ENCODE peak calls at places on chromosomes 3 and 15, in six cellular contexts. One of them, this sample, is unnamed. For H3K27me3 and H3K36me3, the result is how much of the 10 kb centered on the place peaks cover.

GRCh38 chr3:116020495-116020894 is 397.2 kb downstream of the GAP43 start:
- DNase-seq in fibroblast of lung: peak
- DNase-seq in brain microvascular endothelial cell: no peak
- DNase-seq in heart left ventricle: no peak
- DNase-seq in CD8-positive, alpha-beta memory T cell: no peak
- DNase-seq in CD8-positive, alpha-beta T cell: no peak
- DNase-seq in this sample: no peak

GRCh38 chr3:132317229-132317948 is at the start of gene ACP3:
- DNase-seq in CD8-positive, alpha-beta T cell: no peak
- DNase-seq in brain microvascular endothelial cell: peak
- DNase-seq in heart left ventricle: peak
- DNase-seq in fibroblast of lung: peak
- DNase-seq in CD8-positive, alpha-beta memory T cell: no peak
- DNase-seq in this sample: peak

GRCh38 chr15:77057072-77057471 is 13.8 kb downstream of the TSPAN3 start:
- DNase-seq in brain microvascular endothelial cell: no peak
- DNase-seq in CD8-positive, alpha-beta T cell: no peak
- DNase-seq in fibroblast of lung: no peak
- DNase-seq in CD8-positive, alpha-beta memory T cell: no peak
- DNase-seq in heart left ventricle: no peak
- DNase-seq in this sample: no peak

GRCh38 chr3:58496206-58496605 is 4.3 kb downstream of the KCTD6 start:
- DNase-seq in CD8-positive, alpha-beta memory T cell: no peak
- DNase-seq in CD8-positive, alpha-beta T cell: no peak
- DNase-seq in brain microvascular endothelial cell: no peak
- DNase-seq in fibroblast of lung: no peak
- DNase-seq in heart left ventricle: no peak
- DNase-seq in this sample: no peak

GRCh38 chr3:36124118-36124796 is 256.0 kb upstream of the STAC start:
- DNase-seq in heart left ventricle: no peak
- DNase-seq in brain microvascular endothelial cell: peak
- DNase-seq in CD8-positive, alpha-beta memory T cell: no peak
- DNase-seq in CD8-positive, alpha-beta T cell: no peak
- DNase-seq in fibroblast of lung: peak
- DNase-seq in this sample: peak

GRCh38 chr3:50201573-50202315 is 3.3 kb upstream of the SLC38A3 start:
- DNase-seq in CD8-positive, alpha-beta T cell: no peak
- DNase-seq in heart left ventricle: no peak
- DNase-seq in fibroblast of lung: no peak
- DNase-seq in CD8-positive, alpha-beta memory T cell: no peak
- DNase-seq in brain microvascular endothelial cell: no peak
- DNase-seq in this sample: no peak

GRCh38 chr15:52018244-52018643 is 775 bp upstream of the MAPK6 start:
- DNase-seq in CD8-positive, alpha-beta T cell: no peak
- DNase-seq in CD8-positive, alpha-beta memory T cell: no peak
- DNase-seq in brain microvascular endothelial cell: no peak
- DNase-seq in fibroblast of lung: peak
- DNase-seq in heart left ventricle: no peak
- DNase-seq in this sample: no peak

GRCh38 chr3:57923101-57923500 is 85.1 kb upstream of the FLNB start:
- DNase-seq in CD8-positive, alpha-beta memory T cell: no peak
- DNase-seq in heart left ventricle: no peak
- DNase-seq in CD8-positive, alpha-beta T cell: no peak
- DNase-seq in brain microvascular endothelial cell: no peak
- DNase-seq in fibroblast of lung: no peak
- DNase-seq in this sample: no peak

GRCh38 chr3:131535596-131535995 is 32.8 kb upstream of the MRPL3 start:
- DNase-seq in heart left ventricle: no peak
- DNase-seq in fibroblast of lung: peak
- DNase-seq in CD8-positive, alpha-beta T cell: no peak
- DNase-seq in CD8-positive, alpha-beta memory T cell: no peak
- DNase-seq in brain microvascular endothelial cell: no peak
- DNase-seq in this sample: peak

GRCh38 chr15:59797756-59798604 is 108.9 kb upstream of the BNIP2 start:
- DNase-seq in CD8-positive, alpha-beta T cell: no peak
- DNase-seq in heart left ventricle: no peak
- DNase-seq in CD8-positive, alpha-beta memory T cell: no peak
- DNase-seq in brain microvascular endothelial cell: no peak
- DNase-seq in fibroblast of lung: no peak
- DNase-seq in this sample: no peak

GRCh38 chr3:191331443-191331842 is 1.1 kb upstream of the UTS2B start:
- DNase-seq in fibroblast of lung: peak
- DNase-seq in brain microvascular endothelial cell: no peak
- DNase-seq in CD8-positive, alpha-beta T cell: no peak
- DNase-seq in heart left ventricle: no peak
- DNase-seq in CD8-positive, alpha-beta memory T cell: no peak
- DNase-seq in this sample: no peak

GRCh38 chr3:122576174-122576940 is 1.1 kb upstream of the PARP15 start:
- DNase-seq in heart left ventricle: no peak
- DNase-seq in CD8-positive, alpha-beta T cell: no peak
- DNase-seq in CD8-positive, alpha-beta memory T cell: no peak
- DNase-seq in brain microvascular endothelial cell: no peak
- DNase-seq in fibroblast of lung: no peak
- DNase-seq in this sample: no peak

GRCh38 chr3:50616003-50616769 is 765 bp upstream of the MAPKAPK3 start:
- DNase-seq in brain microvascular endothelial cell: peak
- DNase-seq in fibroblast of lung: peak
- DNase-seq in CD8-positive, alpha-beta memory T cell: peak
- DNase-seq in heart left ventricle: peak
- DNase-seq in CD8-positive, alpha-beta T cell: peak
- DNase-seq in this sample: peak

GRCh38 chr15:89772933-89773583 is 3.1 kb upstream of the MESP2 start:
- DNase-seq in fibroblast of lung: peak
- DNase-seq in brain microvascular endothelial cell: no peak
- DNase-seq in heart left ventricle: no peak
- DNase-seq in CD8-positive, alpha-beta memory T cell: no peak
- DNase-seq in CD8-positive, alpha-beta T cell: no peak
- DNase-seq in this sample: no peak

GRCh38 chr3:42493126-42493797 is 9.2 kb upstream of the VIPR1 start:
- DNase-seq in CD8-positive, alpha-beta T cell: peak
- DNase-seq in heart left ventricle: no peak
- DNase-seq in fibroblast of lung: no peak
- DNase-seq in brain microvascular endothelial cell: no peak
- DNase-seq in CD8-positive, alpha-beta memory T cell: no peak
- DNase-seq in this sample: no peak

GRCh38 chr15:77138167-77138522 is 67.2 kb upstream of the TSPAN3 start:
- DNase-seq in CD8-positive, alpha-beta memory T cell: no peak
- DNase-seq in fibroblast of lung: peak
- DNase-seq in heart left ventricle: no peak
- DNase-seq in CD8-positive, alpha-beta T cell: no peak
- DNase-seq in brain microvascular endothelial cell: peak
- DNase-seq in this sample: no peak

GRCh38 chr3:124107074-124107473 is 115.2 kb upstream of the ROPN1 start:
- DNase-seq in fibroblast of lung: peak
- DNase-seq in CD8-positive, alpha-beta T cell: no peak
- DNase-seq in heart left ventricle: no peak
- DNase-seq in brain microvascular endothelial cell: no peak
- DNase-seq in CD8-positive, alpha-beta memory T cell: no peak
- DNase-seq in this sample: no peak

GRCh38 chr3:59064276-59064675 is 14.5 kb upstream of the CFAP20DC start:
- DNase-seq in brain microvascular endothelial cell: no peak
- DNase-seq in CD8-positive, alpha-beta T cell: no peak
- DNase-seq in heart left ventricle: no peak
- DNase-seq in CD8-positive, alpha-beta memory T cell: no peak
- DNase-seq in fibroblast of lung: no peak
- DNase-seq in this sample: no peak

GRCh38 chr3:69822501-69822900 is 83.2 kb downstream of the MITF start:
- DNase-seq in CD8-positive, alpha-beta memory T cell: no peak
- DNase-seq in CD8-positive, alpha-beta T cell: no peak
- DNase-seq in heart left ventricle: no peak
- DNase-seq in fibroblast of lung: peak
- DNase-seq in brain microvascular endothelial cell: no peak
- DNase-seq in this sample: no peak

GRCh38 chr15:99902248-99902647 is 169.0 kb upstream of the LYSMD4 start:
- DNase-seq in fibroblast of lung: no peak
- DNase-seq in CD8-positive, alpha-beta T cell: no peak
- DNase-seq in CD8-positive, alpha-beta memory T cell: no peak
- DNase-seq in heart left ventricle: no peak
- DNase-seq in brain microvascular endothelial cell: no peak
- DNase-seq in this sample: no peak

GRCh38 chr3:79361748-79362378 is 405.9 kb downstream of the ROBO1 start:
- DNase-seq in brain microvascular endothelial cell: peak
- DNase-seq in CD8-positive, alpha-beta T cell: no peak
- DNase-seq in heart left ventricle: no peak
- DNase-seq in CD8-positive, alpha-beta memory T cell: no peak
- DNase-seq in fibroblast of lung: peak
- DNase-seq in this sample: no peak

GRCh38 chr15:100879461-100880138 is at the start of gene ALDH1A3:
- DNase-seq in brain microvascular endothelial cell: no peak
- DNase-seq in CD8-positive, alpha-beta memory T cell: no peak
- DNase-seq in heart left ventricle: no peak
- DNase-seq in fibroblast of lung: peak
- DNase-seq in CD8-positive, alpha-beta T cell: no peak
- DNase-seq in this sample: peak

GRCh38 chr15:70100495-70101331 is 3.0 kb upstream of the TLE3 start:
- DNase-seq in CD8-positive, alpha-beta T cell: peak
- DNase-seq in heart left ventricle: peak
- DNase-seq in fibroblast of lung: peak
- DNase-seq in CD8-positive, alpha-beta memory T cell: peak
- DNase-seq in brain microvascular endothelial cell: peak
- DNase-seq in this sample: peak

GRCh38 chr15:93088981-93089854 is at the start of gene RGMA:
- DNase-seq in fibroblast of lung: no peak
- DNase-seq in CD8-positive, alpha-beta T cell: no peak
- DNase-seq in heart left ventricle: peak
- DNase-seq in CD8-positive, alpha-beta memory T cell: no peak
- DNase-seq in brain microvascular endothelial cell: no peak
- DNase-seq in this sample: peak

GRCh38 chr3:14806641-14807263 is 12.0 kb upstream of the FGD5 start:
- DNase-seq in heart left ventricle: no peak
- DNase-seq in CD8-positive, alpha-beta memory T cell: no peak
- DNase-seq in brain microvascular endothelial cell: peak
- DNase-seq in fibroblast of lung: peak
- DNase-seq in CD8-positive, alpha-beta T cell: no peak
- DNase-seq in this sample: no peak

GRCh38 chr3:177429772-177430171 is 232.5 kb upstream of the TBL1XR1 start:
- DNase-seq in heart left ventricle: no peak
- DNase-seq in CD8-positive, alpha-beta T cell: no peak
- DNase-seq in brain microvascular endothelial cell: no peak
- DNase-seq in CD8-positive, alpha-beta memory T cell: no peak
- DNase-seq in fibroblast of lung: no peak
- DNase-seq in this sample: no peak

GRCh38 chr3:177431525-177432255 is 234.4 kb upstream of the TBL1XR1 start:
- DNase-seq in fibroblast of lung: no peak
- DNase-seq in CD8-positive, alpha-beta T cell: no peak
- DNase-seq in CD8-positive, alpha-beta memory T cell: no peak
- DNase-seq in brain microvascular endothelial cell: no peak
- DNase-seq in heart left ventricle: no peak
- DNase-seq in this sample: no peak

GRCh38 chr3:177427540-177427939 is 230.3 kb upstream of the TBL1XR1 start:
- DNase-seq in fibroblast of lung: peak
- DNase-seq in heart left ventricle: no peak
- DNase-seq in CD8-positive, alpha-beta T cell: no peak
- DNase-seq in CD8-positive, alpha-beta memory T cell: no peak
- DNase-seq in brain microvascular endothelial cell: peak
- DNase-seq in this sample: no peak

GRCh38 chr3:177429066-177429465 is 231.8 kb upstream of the TBL1XR1 start:
- DNase-seq in fibroblast of lung: no peak
- DNase-seq in heart left ventricle: no peak
- DNase-seq in brain microvascular endothelial cell: no peak
- DNase-seq in CD8-positive, alpha-beta memory T cell: no peak
- DNase-seq in CD8-positive, alpha-beta T cell: no peak
- DNase-seq in this sample: no peak

GRCh38 chr3:177430653-177431052 is 233.4 kb upstream of the TBL1XR1 start:
- DNase-seq in heart left ventricle: no peak
- DNase-seq in CD8-positive, alpha-beta T cell: no peak
- DNase-seq in fibroblast of lung: no peak
- DNase-seq in brain microvascular endothelial cell: no peak
- DNase-seq in CD8-positive, alpha-beta memory T cell: no peak
- DNase-seq in this sample: no peak
- H3K4me3 ChIP-seq in heart left ventricle: no peak
- H3K4me3 ChIP-seq in CD8-positive, alpha-beta T cell: no peak
- H3K4me3 ChIP-seq in fibroblast of lung: no peak
- H3K4me3 ChIP-seq in brain microvascular endothelial cell: no peak
- H3K4me3 ChIP-seq in CD8-positive, alpha-beta memory T cell: no peak
- H3K4me3 ChIP-seq in this sample: no peak

GRCh38 chr15:74726774-74727164 is 1.4 kb upstream of the CYP1A1 start:
- DNase-seq in brain microvascular endothelial cell: no peak
- DNase-seq in fibroblast of lung: no peak
- DNase-seq in CD8-positive, alpha-beta memory T cell: no peak
- DNase-seq in CD8-positive, alpha-beta T cell: no peak
- DNase-seq in heart left ventricle: no peak
- DNase-seq in this sample: no peak
- H3K27me3 ChIP-seq in brain microvascular endothelial cell: under half
- H3K27me3 ChIP-seq in fibroblast of lung: under half
- H3K27me3 ChIP-seq in CD8-positive, alpha-beta memory T cell: under half
- H3K27me3 ChIP-seq in CD8-positive, alpha-beta T cell: under half
- H3K27me3 ChIP-seq in heart left ventricle: under half
- H3K27me3 ChIP-seq in this sample: under half

GRCh38 chr3:149067792-149068352 is 18.5 kb downstream of the HLTF start:
- DNase-seq in CD8-positive, alpha-beta T cell: no peak
- DNase-seq in brain microvascular endothelial cell: no peak
- DNase-seq in heart left ventricle: no peak
- DNase-seq in fibroblast of lung: no peak
- DNase-seq in CD8-positive, alpha-beta memory T cell: no peak
- DNase-seq in this sample: no peak
- H3K36me3 ChIP-seq in CD8-positive, alpha-beta T cell: under half
- H3K36me3 ChIP-seq in brain microvascular endothelial cell: under half
- H3K36me3 ChIP-seq in heart left ventricle: half or more
- H3K36me3 ChIP-seq in fibroblast of lung: under half
- H3K36me3 ChIP-seq in CD8-positive, alpha-beta memory T cell: under half
- H3K36me3 ChIP-seq in this sample: half or more

DNA sequence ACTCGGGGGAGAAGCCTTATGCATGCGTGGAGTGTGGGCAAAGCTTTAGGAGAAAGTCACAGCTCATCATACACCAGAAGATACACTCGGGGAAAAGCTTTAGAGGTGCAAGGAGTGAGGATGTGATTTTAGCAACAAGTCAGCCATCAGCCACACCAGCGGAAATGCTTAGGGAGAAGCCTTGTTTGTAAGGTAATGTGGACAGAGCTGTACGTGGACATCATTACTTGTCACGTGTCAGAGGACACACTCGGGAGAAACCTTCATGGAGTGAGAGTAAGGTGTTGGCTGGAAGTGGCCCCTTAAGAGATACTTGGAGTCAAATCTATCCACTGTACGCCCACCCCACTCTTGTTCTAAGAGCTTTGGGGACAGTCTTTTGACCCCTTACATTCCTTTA is 28.7 kb downstream of the ZNF589 start:
- DNase-seq in CD8-positive, alpha-beta T cell: no peak
- DNase-seq in brain microvascular endothelial cell: no peak
- DNase-seq in CD8-positive, alpha-beta memory T cell: no peak
- DNase-seq in heart left ventricle: no peak
- DNase-seq in fibroblast of lung: no peak
- DNase-seq in this sample: no peak
- H3K4me3 ChIP-seq in CD8-positive, alpha-beta T cell: peak
- H3K4me3 ChIP-seq in brain microvascular endothelial cell: no peak
- H3K4me3 ChIP-seq in CD8-positive, alpha-beta memory T cell: peak
- H3K4me3 ChIP-seq in heart left ventricle: no peak
- H3K4me3 ChIP-seq in fibroblast of lung: no peak
- H3K4me3 ChIP-seq in this sample: no peak

DNA sequence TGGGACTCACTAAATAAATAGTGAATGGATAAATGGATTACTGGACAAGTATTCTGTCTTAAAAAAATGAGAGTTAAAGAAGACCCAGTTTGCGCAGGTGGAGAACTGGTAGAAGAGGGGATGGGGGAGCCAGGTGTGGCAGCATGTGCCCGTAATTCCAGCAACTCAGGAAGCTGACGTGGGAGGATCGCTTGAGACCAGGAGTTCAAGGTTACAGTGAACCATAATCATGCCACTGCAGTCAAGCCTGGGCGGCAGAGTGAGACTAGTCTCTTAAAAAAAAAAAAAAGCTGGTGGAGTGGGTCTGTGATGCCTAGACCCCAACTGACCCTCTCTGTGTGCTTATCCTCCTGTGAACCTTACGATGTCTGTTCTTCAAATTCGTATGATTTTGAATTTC is 173.7 kb upstream of the KBTBD8 start:
- DNase-seq in CD8-positive, alpha-beta T cell: no peak
- DNase-seq in heart left ventricle: no peak
- DNase-seq in brain microvascular endothelial cell: no peak
- DNase-seq in fibroblast of lung: no peak
- DNase-seq in CD8-positive, alpha-beta memory T cell: no peak
- DNase-seq in this sample: no peak
- H3K27me3 ChIP-seq in CD8-positive, alpha-beta T cell: under half
- H3K27me3 ChIP-seq in heart left ventricle: under half
- H3K27me3 ChIP-seq in brain microvascular endothelial cell: under half
- H3K27me3 ChIP-seq in fibroblast of lung: under half
- H3K27me3 ChIP-seq in CD8-positive, alpha-beta memory T cell: under half
- H3K27me3 ChIP-seq in this sample: under half

This sample was measured in MG63.